ENCODE peak calls at places on chromosomes 13 and 19, in four cellular contexts. P is psoas muscle, Y is coronary artery, V is endothelial cell of umbilical vein. B is an unnamed sample.

GRCh38 chr19:7859766-7860165 is 14.4 kb downstream of the PRR36 start:
- DNase-seq in P (no peak), Y (no peak), V (no peak), B (no peak)

GRCh38 chr13:30355405-30355741 is 48.0 kb upstream of the KATNAL1 start:
- DNase-seq in P (no peak), Y (no peak), V (peak), B (no peak)

GRCh38 chr19:48724796-48725753 is 5.5 kb upstream of the MAMSTR start:
- DNase-seq in P (peak), Y (no peak), V (peak), B (peak)

GRCh38 chr19:4379383-4380253 is 20.7 kb downstream of the SH3GL1 start:
- DNase-seq in P (peak), Y (no peak), V (peak), B (no peak)

GRCh38 chr19:45574526-45574925 is 10.1 kb downstream of the OPA3 start:
- DNase-seq in P (no peak), Y (no peak), V (no peak), B (no peak)

GRCh38 chr13:23679214-23679613 is 109.0 kb downstream of the TNFRSF19 start:
- DNase-seq in P (no peak), Y (no peak), V (no peak), B (peak)

GRCh38 chr13:98877466-98877865 is 100.4 kb downstream of the DOCK9 start:
- DNase-seq in P (no peak), Y (no peak), V (no peak), B (no peak)

GRCh38 chr19:30862876-30863275 is 486.4 kb downstream of the TSHZ3 start:
- DNase-seq in P (no peak), Y (peak), V (no peak), B (no peak)

GRCh38 chr13:84096221-84096620 is 213.9 kb upstream of the SLITRK1 start:
- DNase-seq in P (no peak), Y (no peak), V (no peak), B (peak)

GRCh38 chr13:60392136-60392535 is 4.9 kb upstream of the TDRD3 start:
- DNase-seq in P (no peak), Y (no peak), V (no peak), B (no peak)

GRCh38 chr19:35501684-35502083 is 11.4 kb upstream of the KRTDAP start:
- DNase-seq in P (no peak), Y (no peak), V (no peak), B (no peak)

GRCh38 chr13:67075239-67075638 is 154.9 kb downstream of the PCDH9 start:
- DNase-seq in P (no peak), Y (no peak), V (peak), B (no peak)

GRCh38 chr19:45442927-45443461 is 19.3 kb upstream of the ERCC1 start:
- DNase-seq in P (no peak), Y (peak), V (peak), B (peak)

GRCh38 chr19:50178859-50179537 is 15.9 kb upstream of the IZUMO2 start:
- DNase-seq in P (no peak), Y (no peak), V (no peak), B (no peak)

GRCh38 chr19:30362156-30362754 is 9.9 kb upstream of the ZNF536 start:
- DNase-seq in P (no peak), Y (no peak), V (no peak), B (no peak)

GRCh38 chr13:108200781-108201398 is 14.4 kb downstream of the LIG4 start:
- DNase-seq in P (no peak), Y (no peak), V (peak), B (peak)

GRCh38 chr19:49328741-49329140 is 3.8 kb upstream of the SLC6A16 start:
- DNase-seq in P (no peak), Y (no peak), V (no peak), B (no peak)

GRCh38 chr19:738509-739128 is 12.3 kb upstream of the MISP start:
- DNase-seq in P (no peak), Y (no peak), V (no peak), B (no peak)

GRCh38 chr13:99982021-99982740 is 597 bp downstream of the ZIC2 start:
- DNase-seq in P (no peak), Y (no peak), V (no peak), B (no peak)

DNA sequence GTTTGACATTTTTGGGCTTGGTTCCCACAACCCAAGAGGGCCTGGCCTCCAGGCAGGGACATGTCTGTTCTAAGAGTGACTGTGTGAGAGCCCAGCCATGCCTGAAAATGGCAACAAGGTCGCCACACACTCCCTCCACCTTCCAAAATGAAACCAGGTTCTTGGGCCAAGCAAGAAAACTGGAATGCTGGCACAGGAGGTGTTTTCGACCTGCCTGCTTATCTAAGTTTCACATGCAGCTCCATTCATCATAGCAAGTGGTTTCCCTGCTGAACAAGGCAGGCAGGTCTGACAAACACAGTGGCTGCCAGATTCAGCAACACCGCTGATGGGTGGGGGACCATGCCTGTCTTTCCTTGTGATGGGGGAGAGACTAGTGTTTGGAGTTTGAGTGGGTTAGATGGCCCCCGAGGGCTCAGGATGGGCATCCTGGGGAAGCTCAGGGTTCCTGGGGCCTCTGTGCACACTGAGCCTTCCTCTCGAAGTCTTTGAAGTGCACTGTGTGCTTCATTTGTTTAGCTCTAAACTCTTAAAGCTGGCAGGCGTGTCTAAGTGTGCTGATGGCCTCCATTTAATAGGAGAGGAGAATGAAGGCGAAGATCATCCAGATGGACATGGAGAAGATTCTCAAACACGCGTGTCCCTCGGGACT is 17.9 kb upstream of the GAS6 start:
- DNase-seq in P (no peak), Y (no peak), V (peak), B (peak)
- H3K27ac ChIP-seq in P (peak), Y (peak), V (peak), B (no peak)

GRCh38 chr13:75796825-75797224 is 160.7 kb downstream of the LMO7 start:
- DNase-seq in P (no peak), Y (no peak), V (no peak), B (no peak)

GRCh38 chr13:75797256-75797655 is 161.1 kb downstream of the LMO7 start:
- DNase-seq in P (no peak), Y (no peak), V (no peak), B (no peak)

GRCh38 chr13:75798353-75799245 is 162.5 kb downstream of the LMO7 start:
- DNase-seq in P (no peak), Y (no peak), V (peak), B (no peak)

GRCh38 chr13:75795274-75795673 is 159.1 kb downstream of the LMO7 start:
- DNase-seq in P (no peak), Y (no peak), V (no peak), B (no peak)

DNA sequence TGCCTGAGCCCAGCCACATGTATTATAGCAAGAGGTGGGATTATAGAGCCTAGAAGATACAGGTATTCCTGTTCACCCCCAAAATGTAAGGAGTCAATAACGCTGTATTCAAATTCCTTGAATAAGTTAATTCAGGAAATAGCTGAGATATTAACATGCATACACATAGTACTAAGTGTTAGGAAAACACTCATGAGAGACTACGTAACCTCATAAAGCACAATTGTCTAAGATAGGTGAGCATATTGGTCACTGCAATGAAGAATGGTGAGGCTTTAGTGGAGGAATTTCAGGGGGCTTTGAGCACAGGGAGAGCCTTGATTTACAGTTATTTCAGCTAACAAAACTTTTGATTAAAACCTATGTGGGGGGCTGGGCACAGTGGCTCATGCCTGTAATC is 161.6 kb downstream of the LMO7 start:
- DNase-seq in P (no peak), Y (no peak), V (no peak), B (no peak)
- H3K27ac ChIP-seq in P (peak), Y (no peak), V (peak), B (no peak)

DNA sequence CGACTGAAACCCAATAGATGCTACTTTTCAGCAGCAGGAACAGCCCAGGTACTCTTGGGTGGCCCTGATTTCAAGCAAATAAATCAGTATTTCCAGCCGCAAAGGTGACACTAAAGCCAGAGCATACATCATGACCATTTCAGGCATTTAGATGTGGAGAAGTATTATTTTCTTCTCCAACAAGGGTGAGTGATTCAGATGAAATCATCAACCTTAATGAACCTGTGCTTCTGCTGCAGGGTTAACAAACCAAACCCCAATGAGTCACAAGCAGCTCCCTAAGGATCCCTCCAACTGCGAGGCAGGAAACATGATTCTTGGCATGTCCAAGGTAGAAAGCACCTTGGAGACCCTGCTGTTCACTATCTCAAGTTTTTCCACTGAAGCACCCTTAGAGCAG is 32.7 kb downstream of the MBNL2 start:
- DNase-seq in P (no peak), Y (no peak), V (no peak), B (peak)
- H3K27ac ChIP-seq in P (peak), Y (peak), V (peak), B (peak)

GRCh38 chr13:110231348-110232047 is 75.5 kb downstream of the COL4A1 start:
- DNase-seq in P (peak), Y (peak), V (no peak), B (no peak)
- H3K27ac ChIP-seq in P (peak), Y (peak), V (peak), B (no peak)

GRCh38 chr13:22196777-22197176 is 525.9 kb downstream of the FGF9 start:
- DNase-seq in P (no peak), Y (no peak), V (no peak), B (no peak)

GRCh38 chr13:22193070-22193469 is 522.2 kb downstream of the FGF9 start:
- DNase-seq in P (no peak), Y (no peak), V (no peak), B (no peak)

GRCh38 chr13:22195726-22196125 is 524.9 kb downstream of the FGF9 start:
- DNase-seq in P (no peak), Y (no peak), V (no peak), B (no peak)

GRCh38 chr13:22198001-22198400 is 527.1 kb downstream of the FGF9 start:
- DNase-seq in P (no peak), Y (no peak), V (no peak), B (no peak)

DNA sequence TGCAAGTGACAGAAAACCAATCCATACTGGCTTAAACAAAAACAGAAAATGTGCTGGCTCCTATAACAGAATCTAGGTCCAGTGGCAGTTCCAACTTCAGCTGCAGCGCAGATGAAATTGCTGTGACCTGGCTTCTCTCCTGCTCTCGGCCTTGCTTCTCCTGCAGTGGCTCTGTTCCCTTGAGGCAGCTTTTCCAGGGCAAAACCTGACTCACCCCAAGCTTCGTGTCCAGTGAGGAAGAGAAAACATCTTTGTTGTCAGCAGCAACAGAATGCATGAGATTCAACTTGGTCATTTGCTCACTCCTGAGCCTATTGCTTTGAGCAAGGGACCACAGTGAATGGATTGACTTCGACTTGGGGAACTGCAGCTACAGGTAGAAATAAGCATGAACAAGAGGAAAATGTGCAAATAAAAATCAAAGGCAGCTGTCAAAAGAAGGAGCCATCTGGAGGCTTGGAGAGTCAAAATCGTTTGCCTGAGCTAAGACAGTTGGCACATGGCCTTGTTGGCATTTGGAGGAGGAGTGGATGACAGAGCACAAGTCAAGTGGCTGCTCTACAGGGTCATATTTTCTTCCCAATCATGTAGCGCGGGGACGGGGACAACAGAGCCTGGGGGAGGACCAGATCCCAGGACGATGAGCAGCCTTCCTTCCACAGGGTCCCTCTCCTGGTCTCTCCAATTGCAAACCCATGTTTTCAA is 523.4 kb downstream of the FGF9 start:
- DNase-seq in P (no peak), Y (no peak), V (no peak), B (no peak)
- H3K27ac ChIP-seq in P (no peak), Y (no peak), V (no peak), B (no peak)